ENCODE peak calls at places on chromosome 7, in six cellular contexts. C is EL; L is GM04503; M is right atrium auricular region; A is dorsolateral prefrontal cortex; D is central memory CD4-positive, alpha-beta T cell. Q is an unnamed sample.

GRCh38 chr7:562789-563628 is 43.4 kb upstream of the PDGFA start:
- DNase-seq in C (no peak), M (no peak), D (no peak), L (no peak), A (no peak), Q (no peak)

GRCh38 chr7:17659126-17659525 is 281.2 kb downstream of the SNX13 start:
- DNase-seq in L (no peak), A (no peak), D (no peak), M (no peak), C (no peak), Q (no peak)

GRCh38 chr7:131493559-131493958 is 62.9 kb downstream of the PODXL start:
- DNase-seq in A (no peak), C (no peak), M (no peak), L (no peak), D (no peak), Q (no peak)

GRCh38 chr7:139914861-139915300 is 85.8 kb downstream of the TBXAS1 start:
- DNase-seq in M (no peak), D (no peak), L (no peak), C (peak), A (no peak), Q (no peak)

GRCh38 chr7:114540291-114540690 is 125.7 kb downstream of the FOXP2 start:
- DNase-seq in D (no peak), A (no peak), C (no peak), M (no peak), L (no peak), Q (no peak)

GRCh38 chr7:85770332-85770731 is 583.5 kb upstream of the SEMA3D start:
- DNase-seq in L (no peak), M (no peak), A (no peak), D (no peak), C (peak), Q (no peak)

GRCh38 chr7:55339033-55339995 is 25.8 kb upstream of the LANCL2 start:
- DNase-seq in A (no peak), L (no peak), D (no peak), C (no peak), M (no peak), Q (no peak)

GRCh38 chr7:158028290-158028941 is 559.2 kb downstream of the PTPRN2 start:
- DNase-seq in D (no peak), M (peak), A (no peak), L (no peak), C (no peak), Q (peak)

GRCh38 chr7:135206887-135207738 is 4.2 kb downstream of the WDR91 start:
- DNase-seq in M (no peak), C (no peak), L (no peak), D (no peak), A (no peak), Q (no peak)

GRCh38 chr7:143320620-143321019 is 4.7 kb downstream of the CLCN1 start:
- DNase-seq in L (no peak), C (no peak), M (no peak), A (no peak), D (no peak), Q (peak)

GRCh38 chr7:79199961-79200360 is 253.5 kb downstream of the MAGI2 start:
- DNase-seq in A (no peak), C (peak), M (no peak), D (no peak), L (peak), Q (no peak)

GRCh38 chr7:55128693-55129394 is 110.0 kb downstream of the EGFR start:
- DNase-seq in A (no peak), M (no peak), L (no peak), D (no peak), C (no peak), Q (no peak)

GRCh38 chr7:130888017-130888371 is 154.0 kb upstream of the KLF14 start:
- DNase-seq in L (no peak), A (no peak), C (peak), M (no peak), D (no peak), Q (no peak)

GRCh38 chr7:71343821-71344341 is 211.9 kb downstream of the GALNT17 start:
- DNase-seq in L (no peak), C (no peak), D (no peak), A (no peak), M (no peak), Q (no peak)

GRCh38 chr7:1981201-1981877 is 251.4 kb downstream of the MAD1L1 start:
- DNase-seq in D (no peak), L (no peak), C (no peak), M (no peak), A (peak), Q (no peak)

GRCh38 chr7:12111461-12112405 is 99.4 kb upstream of the TMEM106B start:
- DNase-seq in M (no peak), C (peak), L (no peak), A (no peak), D (peak), Q (peak)

GRCh38 chr7:8384901-8385300 is 48.5 kb upstream of the NXPH1 start:
- DNase-seq in M (no peak), D (no peak), L (no peak), A (no peak), C (no peak), Q (no peak)

GRCh38 chr7:130844811-130845580 is 111.0 kb upstream of the KLF14 start:
- DNase-seq in L (no peak), D (no peak), C (peak), M (no peak), A (no peak), Q (no peak)

GRCh38 chr7:130880668-130881067 is 146.7 kb upstream of the KLF14 start:
- DNase-seq in L (no peak), C (no peak), M (no peak), A (no peak), D (no peak), Q (no peak)

GRCh38 chr7:7439564-7439963 is 96.1 kb downstream of the COL28A1 start:
- DNase-seq in L (no peak), C (peak), A (no peak), M (no peak), D (no peak), Q (no peak)

GRCh38 chr7:140403878-140404564 is at the start of gene RAB19:
- DNase-seq in A (no peak), C (no peak), M (no peak), L (no peak), D (peak), Q (peak)

GRCh38 chr7:138257459-138258193 is 181.4 kb downstream of the AKR1D1 start:
- DNase-seq in D (no peak), A (no peak), M (peak), C (no peak), L (no peak), Q (no peak)

GRCh38 chr7:66403562-66403961 is 198.4 kb downstream of the TPST1 start:
- DNase-seq in M (no peak), C (no peak), D (no peak), A (no peak), L (no peak), Q (no peak)

GRCh38 chr7:29189743-29190201 is 4.8 kb upstream of the CHN2 start:
- DNase-seq in D (peak), C (peak), M (peak), A (peak), L (no peak), Q (peak)

GRCh38 chr7:47757946-47758371 is 176.0 kb upstream of the TNS3 start:
- DNase-seq in M (peak), C (peak), L (peak), A (peak), D (no peak), Q (peak)

GRCh38 chr7:5502726-5503243 is 79.2 kb upstream of the TNRC18 start:
- DNase-seq in A (no peak), D (no peak), L (no peak), C (no peak), M (no peak), Q (no peak)

GRCh38 chr7:128673571-128673970 is 1.5 kb downstream of the GARIN1A start:
- DNase-seq in A (no peak), L (no peak), M (no peak), C (no peak), D (no peak), Q (no peak)

GRCh38 chr7:93361853-93362252 is 129.7 kb downstream of the VPS50 start:
- DNase-seq in D (no peak), M (no peak), A (no peak), C (no peak), L (no peak), Q (no peak)

GRCh38 chr7:92179393-92179924 is 517 bp upstream of the LRRD1 start:
- DNase-seq in L (no peak), D (no peak), A (no peak), C (no peak), M (no peak), Q (no peak)

GRCh38 chr7:26348234-26348851 is 56.7 kb downstream of the SNX10 start:
- DNase-seq in D (no peak), M (no peak), C (no peak), A (no peak), L (no peak), Q (peak)

GRCh38 chr7:149771199-149771636 is 2.2 kb downstream of the ZNF467 start:
- DNase-seq in L (no peak), D (no peak), A (no peak), M (no peak), C (no peak), Q (no peak)